ENCODE peak calls at places on chromosomes 16 and 17, in nine cellular contexts. One of them, this sample, is unnamed.

GRCh38 chr17:58331815-58332719 is 3.5 kb upstream of the TSPOAP1 start:
- DNase-seq in fibroblast of pulmonary artery: no peak
- DNase-seq in MV-4-11: peak
- DNase-seq in fibroblast of mammary gland: no peak
- DNase-seq in stromal cell of bone marrow: no peak
- DNase-seq in RCC 7860: no peak
- DNase-seq in neural progenitor cell: no peak
- DNase-seq in colonic mucosa: peak
- DNase-seq in brain microvascular endothelial cell: no peak
- DNase-seq in this sample: no peak

GRCh38 chr17:82267575-82268379 is 5.7 kb downstream of the CSNK1D start:
- DNase-seq in fibroblast of pulmonary artery: peak
- DNase-seq in MV-4-11: peak
- DNase-seq in fibroblast of mammary gland: peak
- DNase-seq in stromal cell of bone marrow: peak
- DNase-seq in RCC 7860: peak
- DNase-seq in neural progenitor cell: no peak
- DNase-seq in colonic mucosa: peak
- DNase-seq in brain microvascular endothelial cell: peak
- DNase-seq in this sample: no peak

GRCh38 chr17:47897561-47897960 is 1.5 kb downstream of the SP2 start:
- DNase-seq in fibroblast of pulmonary artery: no peak
- DNase-seq in MV-4-11: no peak
- DNase-seq in fibroblast of mammary gland: no peak
- DNase-seq in stromal cell of bone marrow: no peak
- DNase-seq in RCC 7860: no peak
- DNase-seq in neural progenitor cell: no peak
- DNase-seq in colonic mucosa: no peak
- DNase-seq in brain microvascular endothelial cell: no peak
- DNase-seq in this sample: peak

GRCh38 chr16:53129281-53130192 is 74.7 kb downstream of the CHD9 start:
- DNase-seq in fibroblast of pulmonary artery: peak
- DNase-seq in MV-4-11: no peak
- DNase-seq in fibroblast of mammary gland: peak
- DNase-seq in stromal cell of bone marrow: peak
- DNase-seq in RCC 7860: no peak
- DNase-seq in neural progenitor cell: no peak
- DNase-seq in colonic mucosa: peak
- DNase-seq in brain microvascular endothelial cell: peak
- DNase-seq in this sample: no peak

GRCh38 chr16:82915139-82915824 is 288.5 kb downstream of the CDH13 start:
- DNase-seq in fibroblast of pulmonary artery: no peak
- DNase-seq in MV-4-11: no peak
- DNase-seq in fibroblast of mammary gland: no peak
- DNase-seq in stromal cell of bone marrow: no peak
- DNase-seq in RCC 7860: no peak
- DNase-seq in neural progenitor cell: no peak
- DNase-seq in colonic mucosa: no peak
- DNase-seq in brain microvascular endothelial cell: no peak
- DNase-seq in this sample: no peak

GRCh38 chr17:933168-934083 is 46.1 kb downstream of the NXN start:
- DNase-seq in fibroblast of pulmonary artery: peak
- DNase-seq in MV-4-11: peak
- DNase-seq in fibroblast of mammary gland: peak
- DNase-seq in stromal cell of bone marrow: no peak
- DNase-seq in RCC 7860: peak
- DNase-seq in neural progenitor cell: peak
- DNase-seq in colonic mucosa: no peak
- DNase-seq in brain microvascular endothelial cell: peak
- DNase-seq in this sample: peak

GRCh38 chr17:39757931-39758873 is 20.5 kb downstream of the GRB7 start:
- DNase-seq in fibroblast of pulmonary artery: no peak
- DNase-seq in MV-4-11: peak
- DNase-seq in fibroblast of mammary gland: no peak
- DNase-seq in stromal cell of bone marrow: no peak
- DNase-seq in RCC 7860: no peak
- DNase-seq in neural progenitor cell: no peak
- DNase-seq in colonic mucosa: no peak
- DNase-seq in brain microvascular endothelial cell: no peak
- DNase-seq in this sample: peak

GRCh38 chr17:1224330-1224729 is 44.5 kb upstream of the ABR start:
- DNase-seq in fibroblast of pulmonary artery: no peak
- DNase-seq in MV-4-11: no peak
- DNase-seq in fibroblast of mammary gland: no peak
- DNase-seq in stromal cell of bone marrow: no peak
- DNase-seq in RCC 7860: no peak
- DNase-seq in neural progenitor cell: no peak
- DNase-seq in colonic mucosa: peak
- DNase-seq in brain microvascular endothelial cell: no peak
- DNase-seq in this sample: no peak

GRCh38 chr17:45410144-45411091 is 22.3 kb downstream of the ARHGAP27 start:
- DNase-seq in fibroblast of pulmonary artery: no peak
- DNase-seq in MV-4-11: peak
- DNase-seq in fibroblast of mammary gland: no peak
- DNase-seq in stromal cell of bone marrow: no peak
- DNase-seq in RCC 7860: no peak
- DNase-seq in neural progenitor cell: no peak
- DNase-seq in colonic mucosa: peak
- DNase-seq in brain microvascular endothelial cell: no peak
- DNase-seq in this sample: peak

GRCh38 chr17:76478097-76478496 is 10.7 kb downstream of the AANAT start:
- DNase-seq in fibroblast of pulmonary artery: no peak
- DNase-seq in MV-4-11: no peak
- DNase-seq in fibroblast of mammary gland: no peak
- DNase-seq in stromal cell of bone marrow: no peak
- DNase-seq in RCC 7860: no peak
- DNase-seq in neural progenitor cell: no peak
- DNase-seq in colonic mucosa: no peak
- DNase-seq in brain microvascular endothelial cell: no peak
- DNase-seq in this sample: no peak

GRCh38 chr16:57394444-57394843 is 10.1 kb upstream of the CCL17 start:
- DNase-seq in fibroblast of pulmonary artery: peak
- DNase-seq in MV-4-11: peak
- DNase-seq in fibroblast of mammary gland: no peak
- DNase-seq in stromal cell of bone marrow: no peak
- DNase-seq in RCC 7860: peak
- DNase-seq in neural progenitor cell: no peak
- DNase-seq in colonic mucosa: peak
- DNase-seq in brain microvascular endothelial cell: no peak
- DNase-seq in this sample: no peak

GRCh38 chr17:4945176-4945943 is 3.0 kb downstream of the PFN1 start:
- DNase-seq in fibroblast of pulmonary artery: peak
- DNase-seq in MV-4-11: peak
- DNase-seq in fibroblast of mammary gland: peak
- DNase-seq in stromal cell of bone marrow: peak
- DNase-seq in RCC 7860: peak
- DNase-seq in neural progenitor cell: no peak
- DNase-seq in colonic mucosa: peak
- DNase-seq in brain microvascular endothelial cell: peak
- DNase-seq in this sample: peak

GRCh38 chr17:17579691-17580090 is 11.8 kb downstream of the PEMT start:
- DNase-seq in fibroblast of pulmonary artery: no peak
- DNase-seq in MV-4-11: no peak
- DNase-seq in fibroblast of mammary gland: no peak
- DNase-seq in stromal cell of bone marrow: no peak
- DNase-seq in RCC 7860: no peak
- DNase-seq in neural progenitor cell: no peak
- DNase-seq in colonic mucosa: no peak
- DNase-seq in brain microvascular endothelial cell: no peak
- DNase-seq in this sample: no peak

GRCh38 chr16:11297492-11298142 is 16.5 kb upstream of the PRM1 start:
- DNase-seq in fibroblast of pulmonary artery: peak
- DNase-seq in MV-4-11: peak
- DNase-seq in fibroblast of mammary gland: peak
- DNase-seq in stromal cell of bone marrow: peak
- DNase-seq in RCC 7860: peak
- DNase-seq in neural progenitor cell: peak
- DNase-seq in colonic mucosa: peak
- DNase-seq in brain microvascular endothelial cell: peak
- DNase-seq in this sample: peak

GRCh38 chr17:78628547-78629435 is 51.6 kb upstream of the DNAH17 start:
- DNase-seq in fibroblast of pulmonary artery: no peak
- DNase-seq in MV-4-11: no peak
- DNase-seq in fibroblast of mammary gland: no peak
- DNase-seq in stromal cell of bone marrow: no peak
- DNase-seq in RCC 7860: no peak
- DNase-seq in neural progenitor cell: no peak
- DNase-seq in colonic mucosa: no peak
- DNase-seq in brain microvascular endothelial cell: no peak
- DNase-seq in this sample: no peak

GRCh38 chr17:78889525-78889924 is 13.5 kb downstream of the CEP295NL start:
- DNase-seq in fibroblast of pulmonary artery: no peak
- DNase-seq in MV-4-11: peak
- DNase-seq in fibroblast of mammary gland: no peak
- DNase-seq in stromal cell of bone marrow: no peak
- DNase-seq in RCC 7860: no peak
- DNase-seq in neural progenitor cell: no peak
- DNase-seq in colonic mucosa: no peak
- DNase-seq in brain microvascular endothelial cell: no peak
- DNase-seq in this sample: no peak

GRCh38 chr17:21042434-21043295 is at the start of gene USP22:
- DNase-seq in fibroblast of pulmonary artery: no peak
- DNase-seq in MV-4-11: no peak
- DNase-seq in fibroblast of mammary gland: no peak
- DNase-seq in stromal cell of bone marrow: no peak
- DNase-seq in RCC 7860: no peak
- DNase-seq in neural progenitor cell: peak
- DNase-seq in colonic mucosa: peak
- DNase-seq in brain microvascular endothelial cell: no peak
- DNase-seq in this sample: peak

GRCh38 chr17:41013606-41014005 is 4.7 kb upstream of the KRTAP3-1 start:
- DNase-seq in fibroblast of pulmonary artery: no peak
- DNase-seq in MV-4-11: no peak
- DNase-seq in fibroblast of mammary gland: peak
- DNase-seq in stromal cell of bone marrow: peak
- DNase-seq in RCC 7860: no peak
- DNase-seq in neural progenitor cell: no peak
- DNase-seq in colonic mucosa: no peak
- DNase-seq in brain microvascular endothelial cell: no peak
- DNase-seq in this sample: no peak

GRCh38 chr17:20999841-21000532 is 42.8 kb downstream of the USP22 start:
- DNase-seq in fibroblast of pulmonary artery: no peak
- DNase-seq in MV-4-11: no peak
- DNase-seq in fibroblast of mammary gland: no peak
- DNase-seq in stromal cell of bone marrow: no peak
- DNase-seq in RCC 7860: no peak
- DNase-seq in neural progenitor cell: no peak
- DNase-seq in colonic mucosa: no peak
- DNase-seq in brain microvascular endothelial cell: no peak
- DNase-seq in this sample: peak

GRCh38 chr16:31050280-31051030 is 17.1 kb downstream of the STX4 start:
- DNase-seq in fibroblast of pulmonary artery: no peak
- DNase-seq in MV-4-11: peak
- DNase-seq in fibroblast of mammary gland: no peak
- DNase-seq in stromal cell of bone marrow: no peak
- DNase-seq in RCC 7860: no peak
- DNase-seq in neural progenitor cell: no peak
- DNase-seq in colonic mucosa: no peak
- DNase-seq in brain microvascular endothelial cell: no peak
- DNase-seq in this sample: no peak

GRCh38 chr16:50263940-50264929 is 2.1 kb upstream of the ADCY7 start:
- DNase-seq in fibroblast of pulmonary artery: peak
- DNase-seq in MV-4-11: no peak
- DNase-seq in fibroblast of mammary gland: peak
- DNase-seq in stromal cell of bone marrow: no peak
- DNase-seq in RCC 7860: peak
- DNase-seq in neural progenitor cell: no peak
- DNase-seq in colonic mucosa: no peak
- DNase-seq in brain microvascular endothelial cell: no peak
- DNase-seq in this sample: peak

GRCh38 chr17:32551186-32551955 is 64.6 kb downstream of the CDK5R1 start:
- DNase-seq in fibroblast of pulmonary artery: peak
- DNase-seq in MV-4-11: peak
- DNase-seq in fibroblast of mammary gland: peak
- DNase-seq in stromal cell of bone marrow: no peak
- DNase-seq in RCC 7860: peak
- DNase-seq in neural progenitor cell: no peak
- DNase-seq in colonic mucosa: no peak
- DNase-seq in brain microvascular endothelial cell: peak
- DNase-seq in this sample: peak

GRCh38 chr16:35252356-35252936 is 1793.0 kb downstream of the TP53TG3F start:
- DNase-seq in fibroblast of pulmonary artery: peak
- DNase-seq in MV-4-11: no peak
- DNase-seq in fibroblast of mammary gland: peak
- DNase-seq in stromal cell of bone marrow: no peak
- DNase-seq in RCC 7860: no peak
- DNase-seq in neural progenitor cell: no peak
- DNase-seq in colonic mucosa: no peak
- DNase-seq in brain microvascular endothelial cell: no peak
- DNase-seq in this sample: no peak

GRCh38 chr17:72604518-72604917 is 483.7 kb downstream of the SOX9 start:
- DNase-seq in fibroblast of pulmonary artery: no peak
- DNase-seq in MV-4-11: no peak
- DNase-seq in fibroblast of mammary gland: no peak
- DNase-seq in stromal cell of bone marrow: no peak
- DNase-seq in RCC 7860: peak
- DNase-seq in neural progenitor cell: no peak
- DNase-seq in colonic mucosa: no peak
- DNase-seq in brain microvascular endothelial cell: no peak
- DNase-seq in this sample: no peak

This sample was measured in endodermal cell.